ENCODE peak calls at places on chromosomes 3 and 15, in six cellular contexts. M is hepatocyte, W is lower lobe of right lung, I is epithelial cell of proximal tubule, R is upper lobe of left lung, P is epithelial cell of esophagus. Y is an unnamed sample.

GRCh38 chr15:80264031-80264430 is 12.0 kb upstream of the CTXND1 start:
- DNase-seq in R (no peak), W (no peak), M (no peak), P (peak), I (no peak), Y (no peak)

GRCh38 chr3:197366301-197367044 is 68.1 kb upstream of the DLG1 start:
- DNase-seq in I (no peak), W (no peak), M (no peak), P (peak), R (no peak), Y (no peak)

GRCh38 chr3:72818915-72819314 is 29.3 kb downstream of the SHQ1 start:
- DNase-seq in W (no peak), P (peak), M (peak), I (peak), R (no peak), Y (no peak)

GRCh38 chr15:100703032-100703578 is 100.7 kb downstream of the ASB7 start:
- DNase-seq in M (no peak), W (no peak), P (peak), R (no peak), I (peak), Y (no peak)

GRCh38 chr3:129196601-129197000 is 12.9 kb upstream of the CNBP start:
- DNase-seq in M (no peak), I (no peak), R (no peak), W (no peak), P (no peak), Y (no peak)

GRCh38 chr3:130894130-130894872 is 417 bp downstream of the ATP2C1 start:
- DNase-seq in M (peak), R (peak), I (no peak), P (peak), W (peak), Y (peak)

GRCh38 chr3:195803309-195803908 is 8.3 kb downstream of the MUC4 start:
- DNase-seq in M (peak), P (no peak), I (no peak), W (no peak), R (no peak), Y (no peak)

GRCh38 chr3:195876297-195877031 is 31.9 kb downstream of the TNK2 start:
- DNase-seq in P (peak), R (peak), I (no peak), M (peak), W (peak), Y (no peak)

GRCh38 chr15:57694264-57694663 is 12.2 kb upstream of the POLR2M start:
- DNase-seq in P (no peak), W (no peak), M (no peak), I (no peak), R (no peak), Y (no peak)

DNA sequence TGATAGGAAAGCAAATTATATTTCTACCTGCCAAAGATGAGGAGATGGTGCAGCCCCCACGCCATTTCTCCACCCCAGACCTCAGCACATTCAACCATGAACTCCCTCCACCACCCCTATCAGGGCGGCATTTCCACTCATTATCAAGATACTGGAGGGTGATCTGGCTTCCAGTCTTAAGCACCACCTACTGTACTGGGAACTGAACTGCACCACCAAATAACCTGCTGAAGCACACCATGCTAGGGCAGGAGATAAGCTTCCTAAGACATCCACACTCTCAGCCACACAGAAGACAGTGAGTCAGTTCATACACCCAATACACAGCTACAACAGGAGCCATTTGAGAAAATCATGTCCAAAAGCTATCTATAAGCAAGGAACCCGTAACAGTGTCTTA is 98.8 kb downstream of the FGF7 start:
- DNase-seq in W (no peak), R (no peak), M (no peak), I (no peak), P (peak), Y (no peak)
- TF ChIP-seq CTCF in W (no peak), R (no peak), M (no peak), I (peak), P (peak), Y (no peak)

DNA sequence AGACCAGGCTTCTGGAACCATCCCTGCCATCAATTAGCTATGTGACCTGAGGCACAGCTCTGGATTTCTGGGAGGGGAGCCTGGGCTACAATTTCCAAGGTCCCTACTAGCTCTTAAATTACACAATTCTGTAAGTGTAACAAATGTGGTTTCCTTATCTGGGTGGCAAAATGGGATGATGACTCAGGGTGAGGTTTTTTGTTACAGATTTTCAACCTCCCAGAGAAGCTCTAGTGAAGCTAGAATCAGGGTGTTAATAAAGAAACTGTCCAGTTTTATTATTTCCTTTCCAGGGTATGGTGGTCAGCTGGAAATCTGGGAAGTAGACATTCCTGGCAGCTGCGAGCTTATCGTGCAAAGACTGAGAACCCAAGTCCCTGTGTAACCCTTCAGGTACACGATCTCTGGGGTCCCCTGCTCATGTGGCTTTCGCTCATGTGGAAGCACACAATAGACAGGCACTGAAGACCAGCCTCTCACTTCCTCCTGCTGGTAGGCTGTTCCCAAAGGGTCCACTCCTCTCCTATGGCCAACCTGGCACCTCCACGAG is 7.3 kb downstream of the RAB27A start:
- DNase-seq in I (no peak), M (no peak), P (peak), W (no peak), R (peak), Y (no peak)
- H3K4me3 ChIP-seq in I (no peak), M (no peak), P (no peak), W (no peak), R (no peak), Y (no peak)

GRCh38 chr3:184176377-184177330 is 2.0 kb downstream of the AP2M1 start:
- DNase-seq in I (peak), P (peak), R (peak), M (peak), W (peak), Y (peak)
- TF ChIP-seq CTCF in I (no peak), P (no peak), R (no peak), M (no peak), W (no peak), Y (no peak)

GRCh38 chr15:69279636-69280035 is 19.1 kb upstream of the PAQR5 start:
- DNase-seq in R (no peak), P (no peak), M (no peak), W (no peak), I (no peak), Y (no peak)
- H3K4me3 ChIP-seq in R (no peak), P (no peak), M (no peak), W (no peak), I (no peak), Y (no peak)

GRCh38 chr3:43742935-43743334 is 52.2 kb downstream of the ABHD5 start:
- DNase-seq in P (no peak), R (no peak), I (no peak), M (no peak), W (no peak), Y (no peak)
- TF ChIP-seq CTCF in P (peak), R (no peak), I (peak), M (peak), W (no peak), Y (peak)

Y was measured in heart right ventricle.